ENCODE peak calls at places on chromosomes 13 and 19, in seven cellular contexts. X is IMR-90, R is left ventricle myocardium inferior, J is GM23248, L is body of pancreas, B is psoas muscle, N is heart left ventricle. E is an unnamed sample. For H3K27me3, the result is how much of the 10 kb centered on the place peaks cover.

GRCh38 chr13:28059214-28059613 is 41.2 kb downstream of the FLT3 start:
- DNase-seq in X (peak), R (no peak), J (peak), L (peak), B (no peak), N (no peak), E (no peak)

GRCh38 chr13:21033224-21033855 is 28.0 kb downstream of the LATS2 start:
- DNase-seq in X (no peak), R (no peak), J (peak), L (peak), B (no peak), N (peak), E (no peak)

GRCh38 chr13:37602743-37603381 is 4.3 kb upstream of the POSTN start:
- DNase-seq in X (peak), R (no peak), J (peak), L (no peak), B (no peak), N (no peak), E (no peak)

GRCh38 chr19:27765397-27765796 is 1447.6 kb downstream of the UQCRFS1 start:
- DNase-seq in X (no peak), R (no peak), J (no peak), L (no peak), B (no peak), N (no peak), E (no peak)

GRCh38 chr13:64446372-64446771 is 2783.8 kb downstream of the PCDH9 start:
- DNase-seq in X (no peak), R (no peak), J (no peak), L (no peak), B (no peak), N (no peak), E (no peak)

GRCh38 chr19:1967087-1967608 is 26.2 kb downstream of the CSNK1G2 start:
- DNase-seq in X (no peak), R (no peak), J (no peak), L (no peak), B (peak), N (no peak), E (no peak)

GRCh38 chr19:33734913-33735312 is 61.8 kb upstream of the KCTD15 start:
- DNase-seq in X (no peak), R (no peak), J (no peak), L (peak), B (no peak), N (peak), E (no peak)

GRCh38 chr13:97280478-97280877 is 58.3 kb downstream of the MBNL2 start:
- DNase-seq in X (no peak), R (no peak), J (peak), L (no peak), B (no peak), N (no peak), E (no peak)

GRCh38 chr19:9205506-9206113 is 13.8 kb downstream of the OR7D4 start:
- DNase-seq in X (peak), R (peak), J (peak), L (peak), B (peak), N (peak), E (peak)

GRCh38 chr13:36436811-36437210 is 4.5 kb downstream of the CCNA1 start:
- DNase-seq in X (no peak), R (no peak), J (no peak), L (no peak), B (no peak), N (no peak), E (no peak)

GRCh38 chr13:21124853-21125252 is 51.5 kb downstream of the SKA3 start:
- DNase-seq in X (peak), R (no peak), J (peak), L (peak), B (no peak), N (no peak), E (no peak)

GRCh38 chr19:37914908-37915307 is 7.9 kb downstream of the SIPA1L3 start:
- DNase-seq in X (no peak), R (no peak), J (no peak), L (no peak), B (no peak), N (no peak), E (no peak)

GRCh38 chr19:33248104-33248503 is 22.5 kb upstream of the SLC7A10 start:
- DNase-seq in X (no peak), R (no peak), J (no peak), L (no peak), B (peak), N (no peak), E (no peak)

GRCh38 chr19:28397311-28397710 is 815.6 kb downstream of the UQCRFS1 start:
- DNase-seq in X (no peak), R (no peak), J (peak), L (no peak), B (no peak), N (no peak), E (no peak)

GRCh38 chr19:42658148-42658547 is 63.4 kb upstream of the CEACAM8 start:
- DNase-seq in X (peak), R (no peak), J (peak), L (no peak), B (no peak), N (no peak), E (no peak)

GRCh38 chr19:35859414-35859813 is 2.7 kb downstream of the KIRREL2 start:
- DNase-seq in X (no peak), R (no peak), J (no peak), L (peak), B (no peak), N (no peak), E (no peak)

GRCh38 chr19:35858311-35858710 is 1.6 kb downstream of the KIRREL2 start:
- DNase-seq in X (no peak), R (no peak), J (no peak), L (no peak), B (no peak), N (no peak), E (no peak)

GRCh38 chr19:35856546-35857149 is at the start of gene KIRREL2:
- DNase-seq in X (no peak), R (no peak), J (no peak), L (peak), B (no peak), N (no peak), E (no peak)

GRCh38 chr19:35853038-35853756 is 893 bp upstream of the NPHS1 start:
- DNase-seq in X (no peak), R (no peak), J (no peak), L (no peak), B (no peak), N (no peak), E (no peak)

GRCh38 chr19:35856001-35856400 is 710 bp upstream of the KIRREL2 start:
- DNase-seq in X (no peak), R (no peak), J (no peak), L (peak), B (no peak), N (no peak), E (no peak)
- H3K27me3 ChIP-seq in X (half or more), R (half or more), J (half or more), L (under half), B (under half), N (half or more), E (under half)

DNA sequence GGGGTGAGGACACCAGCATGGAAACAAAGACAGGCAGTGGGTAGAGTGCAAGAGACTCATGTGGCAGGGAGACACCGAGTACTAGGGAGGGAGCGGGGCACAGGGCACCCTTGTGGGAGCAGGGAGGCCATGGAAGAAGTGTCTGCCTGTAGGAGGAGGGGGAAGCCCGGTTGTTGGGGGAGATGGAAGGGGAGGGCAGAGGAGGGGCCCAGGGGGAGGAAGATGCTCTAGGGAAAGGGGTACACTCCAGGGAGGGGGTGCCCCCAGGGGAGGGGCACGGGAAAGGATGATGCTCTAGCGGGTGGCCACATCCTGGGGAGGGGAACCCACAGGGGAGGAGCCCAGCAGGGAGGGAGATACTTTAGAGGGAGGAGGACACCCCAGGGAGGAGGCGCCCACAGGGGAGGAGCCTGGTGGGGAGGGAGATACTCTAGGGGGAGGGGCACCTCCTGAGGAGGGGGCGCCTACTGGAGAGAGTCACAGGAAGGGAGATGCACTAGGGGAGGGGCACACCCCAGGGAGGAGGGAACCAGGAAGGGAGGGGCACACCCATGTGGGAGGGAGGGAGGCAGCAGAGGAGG is 24.9 kb downstream of the CPAMD8 start:
- DNase-seq in X (no peak), R (no peak), J (no peak), L (no peak), B (no peak), N (peak), E (peak)
- H3K4me3 ChIP-seq in X (no peak), R (no peak), J (no peak), L (no peak), B (no peak), N (no peak), E (no peak)

GRCh38 chr19:19546751-19547162 is 8.7 kb downstream of the CILP2 start:
- DNase-seq in X (no peak), R (peak), J (no peak), L (no peak), B (no peak), N (no peak), E (no peak)
- H3K27me3 ChIP-seq in X (under half), R (half or more), J (under half), L (under half), B (under half), N (under half), E (under half)

GRCh38 chr19:6092329-6093286 is 17.7 kb downstream of the RFX2 start:
- DNase-seq in X (peak), R (peak), J (peak), L (peak), B (peak), N (peak), E (peak)
- H3K4me3 ChIP-seq in X (peak), R (peak), J (peak), L (no peak), B (peak), N (peak), E (no peak)

DNA sequence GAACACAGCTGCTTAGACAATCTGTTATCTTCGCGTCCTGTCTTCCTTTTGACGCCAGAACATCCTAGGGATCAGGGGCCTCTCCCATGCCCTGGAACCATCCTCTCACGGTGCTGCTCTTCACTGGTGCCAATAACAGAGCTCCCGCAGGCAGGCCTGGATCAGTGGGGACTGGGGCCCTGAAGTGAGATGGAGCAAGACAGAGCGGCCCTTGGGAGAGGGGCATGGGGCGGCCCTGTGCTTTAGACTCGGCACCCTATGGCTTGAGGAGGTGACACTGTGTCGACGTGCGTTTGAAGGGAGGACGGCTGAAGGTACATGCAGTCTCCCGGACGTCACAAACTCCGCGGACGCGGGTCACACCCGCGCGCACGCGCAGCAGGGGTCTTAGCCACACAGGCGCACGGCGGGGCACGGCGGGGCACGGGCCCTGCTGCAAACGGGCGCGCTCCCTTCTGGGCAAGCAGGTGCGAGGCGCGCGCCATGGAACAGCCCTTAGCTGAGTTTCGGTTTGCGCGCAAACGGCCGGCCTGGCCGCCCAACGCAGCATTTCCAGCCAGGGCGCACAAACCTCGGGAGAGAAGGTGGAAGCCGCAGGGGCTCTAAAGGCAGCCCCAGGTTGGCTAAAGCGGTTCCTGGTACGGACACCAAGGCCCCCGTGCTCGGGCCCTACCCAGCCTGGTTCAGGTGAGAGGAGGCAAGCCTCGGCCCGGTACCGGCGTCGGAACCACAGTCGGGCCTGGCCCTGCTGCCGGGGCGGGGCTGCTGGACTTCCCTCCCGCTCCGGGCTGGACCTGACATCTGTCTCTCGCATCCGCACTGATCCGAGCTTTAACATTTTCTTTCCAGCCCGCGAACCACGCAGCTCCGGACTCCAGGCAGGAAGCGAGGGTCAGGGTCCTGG is 16.5 kb upstream of the RNF17 start:
- DNase-seq in X (no peak), R (no peak), J (peak), L (no peak), B (no peak), N (no peak), E (no peak)
- H3K27me3 ChIP-seq in X (under half), R (half or more), J (half or more), L (under half), B (under half), N (half or more), E (under half)

GRCh38 chr13:78977311-78977710 is 318.4 kb upstream of the OBI1 start:
- DNase-seq in X (no peak), R (no peak), J (no peak), L (no peak), B (no peak), N (no peak), E (no peak)
- H3K4me3 ChIP-seq in X (no peak), R (no peak), J (no peak), L (no peak), B (no peak), N (no peak), E (no peak)

GRCh38 chr19:13060233-13060963 is 42.3 kb downstream of the LYL1 start:
- DNase-seq in X (no peak), R (peak), J (peak), L (peak), B (no peak), N (peak), E (peak)

GRCh38 chr19:13063461-13064091 is 39.1 kb downstream of the LYL1 start:
- DNase-seq in X (no peak), R (peak), J (no peak), L (no peak), B (peak), N (peak), E (no peak)

GRCh38 chr19:13062317-13062716 is 40.3 kb downstream of the LYL1 start:
- DNase-seq in X (no peak), R (no peak), J (no peak), L (no peak), B (no peak), N (no peak), E (no peak)

GRCh38 chr19:13058951-13059660 is 43.6 kb downstream of the LYL1 start:
- DNase-seq in X (no peak), R (no peak), J (no peak), L (no peak), B (no peak), N (no peak), E (no peak)

GRCh38 chr19:13060964-13061927 is 41.4 kb downstream of the LYL1 start:
- DNase-seq in X (peak), R (peak), J (peak), L (peak), B (peak), N (peak), E (peak)
- H3K27me3 ChIP-seq in X (under half), R (under half), J (under half), L (under half), B (under half), N (under half), E (under half)

DNA sequence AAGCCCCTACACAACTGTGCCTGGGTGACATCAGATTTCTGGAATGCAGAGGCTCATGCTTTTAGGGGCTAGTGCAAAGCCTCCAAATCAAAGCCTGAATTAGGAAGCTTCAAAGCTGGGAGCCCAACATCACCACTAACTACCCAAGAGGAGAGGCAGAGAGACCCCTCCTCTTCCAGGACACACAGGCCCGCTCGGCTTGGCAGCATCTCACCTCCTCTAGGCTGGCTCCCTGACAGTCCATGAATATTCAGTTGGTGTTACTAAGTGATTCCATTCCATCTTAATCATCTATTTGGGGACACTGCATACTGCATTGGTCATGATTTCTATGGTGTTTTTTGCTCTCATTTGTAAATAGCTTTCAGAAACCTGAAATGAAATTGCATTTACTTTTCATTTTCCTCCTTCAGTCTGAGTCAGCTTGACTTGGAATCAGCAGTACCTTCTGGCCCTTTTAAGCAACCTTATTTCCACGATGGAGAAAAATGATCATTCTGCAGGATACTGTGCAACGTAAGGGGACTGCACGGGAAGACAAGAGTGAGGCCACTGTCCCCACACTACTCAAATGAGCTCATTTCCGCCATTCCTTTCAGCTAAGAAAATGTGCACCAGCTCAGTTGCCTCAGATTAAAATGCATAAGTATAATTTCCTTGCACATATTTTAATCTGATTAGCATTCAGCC is 219.8 kb downstream of the RFC3 start:
- DNase-seq in X (no peak), R (no peak), J (peak), L (no peak), B (no peak), N (no peak), E (no peak)
- H3K4me3 ChIP-seq in X (no peak), R (no peak), J (no peak), L (no peak), B (no peak), N (no peak), E (no peak)

GRCh38 chr19:50696065-50696425 is 23.6 kb downstream of the SHANK1 start:
- DNase-seq in X (no peak), R (no peak), J (no peak), L (no peak), B (peak), N (no peak), E (no peak)
- H3K27me3 ChIP-seq in X (under half), R (half or more), J (under half), L (under half), B (under half), N (under half), E (under half)